ENCODE peak calls at places on chromosomes 5 and 9, in four cellular contexts. T is B cell, B is LNCaP clone FGC, I is A549. W is an unnamed sample.

GRCh38 chr9:72984990-72985389 is 32.1 kb upstream of the ALDH1A1 start:
- DNase-seq in T (no peak), B (no peak), I (no peak), W (no peak)

GRCh38 chr5:16881253-16881652 is 54.8 kb downstream of the MYO10 start:
- DNase-seq in T (no peak), B (no peak), I (no peak), W (no peak)

GRCh38 chr5:17218353-17219005 is 1.0 kb downstream of the BASP1 start:
- DNase-seq in T (peak), B (no peak), I (no peak), W (no peak)

GRCh38 chr5:75434107-75434506 is 77.3 kb downstream of the CERT1 start:
- DNase-seq in T (no peak), B (no peak), I (no peak), W (no peak)

GRCh38 chr5:172235132-172235780 is 41.3 kb downstream of the EFCAB9 start:
- DNase-seq in T (peak), B (no peak), I (peak), W (no peak)

GRCh38 chr9:114185570-114185969 is 30.2 kb downstream of the COL27A1 start:
- DNase-seq in T (no peak), B (no peak), I (no peak), W (no peak)

GRCh38 chr5:95846554-95847260 is 24.2 kb upstream of the GLRX start:
- DNase-seq in T (peak), B (peak), I (peak), W (peak)

GRCh38 chr5:55768279-55768678 is 30.4 kb downstream of the DDX4 start:
- DNase-seq in T (no peak), B (no peak), I (no peak), W (no peak)

GRCh38 chr5:68798877-68799276 is 294.9 kb upstream of the SLC30A5 start:
- DNase-seq in T (no peak), B (no peak), I (no peak), W (no peak)

GRCh38 chr5:79938468-79938867 is 52.6 kb downstream of the MTX3 start:
- DNase-seq in T (no peak), B (no peak), I (no peak), W (no peak)

GRCh38 chr5:134247411-134247810 is 21.5 kb upstream of the PPP2CA start:
- DNase-seq in T (no peak), B (no peak), I (no peak), W (no peak)

GRCh38 chr5:127572930-127573329 is 55.5 kb downstream of the PRRC1 start:
- DNase-seq in T (no peak), B (no peak), I (peak), W (no peak)

GRCh38 chr5:140840978-140841962 is at the start of gene PCDHA8:
- DNase-seq in T (no peak), B (no peak), I (peak), W (no peak)

GRCh38 chr5:142248853-142249462 is 75.9 kb downstream of the SPRY4 start:
- DNase-seq in T (no peak), B (peak), I (no peak), W (no peak)

GRCh38 chr5:55547792-55548191 is 13.0 kb upstream of the PLPP1 start:
- DNase-seq in T (no peak), B (no peak), I (no peak), W (no peak)

GRCh38 chr9:93096131-93096802 is at the start of gene CARD19:
- DNase-seq in T (peak), B (no peak), I (peak), W (no peak)

GRCh38 chr9:5917888-5918287 is 27.2 kb downstream of the MLANA start:
- DNase-seq in T (no peak), B (no peak), I (no peak), W (no peak)

GRCh38 chr9:93674580-93675335 is 98.4 kb downstream of the PHF2 start:
- DNase-seq in T (no peak), B (no peak), I (no peak), W (peak)

GRCh38 chr5:123673107-123673506 is 161.1 kb downstream of the CSNK1G3 start:
- DNase-seq in T (no peak), B (no peak), I (no peak), W (no peak)

GRCh38 chr5:31496891-31497290 is 35.0 kb downstream of the DROSHA start:
- DNase-seq in T (no peak), B (no peak), I (no peak), W (no peak)

GRCh38 chr9:129111762-129112151 is 542 bp downstream of the PTPA start:
- DNase-seq in T (no peak), B (no peak), I (peak), W (peak)

DNA sequence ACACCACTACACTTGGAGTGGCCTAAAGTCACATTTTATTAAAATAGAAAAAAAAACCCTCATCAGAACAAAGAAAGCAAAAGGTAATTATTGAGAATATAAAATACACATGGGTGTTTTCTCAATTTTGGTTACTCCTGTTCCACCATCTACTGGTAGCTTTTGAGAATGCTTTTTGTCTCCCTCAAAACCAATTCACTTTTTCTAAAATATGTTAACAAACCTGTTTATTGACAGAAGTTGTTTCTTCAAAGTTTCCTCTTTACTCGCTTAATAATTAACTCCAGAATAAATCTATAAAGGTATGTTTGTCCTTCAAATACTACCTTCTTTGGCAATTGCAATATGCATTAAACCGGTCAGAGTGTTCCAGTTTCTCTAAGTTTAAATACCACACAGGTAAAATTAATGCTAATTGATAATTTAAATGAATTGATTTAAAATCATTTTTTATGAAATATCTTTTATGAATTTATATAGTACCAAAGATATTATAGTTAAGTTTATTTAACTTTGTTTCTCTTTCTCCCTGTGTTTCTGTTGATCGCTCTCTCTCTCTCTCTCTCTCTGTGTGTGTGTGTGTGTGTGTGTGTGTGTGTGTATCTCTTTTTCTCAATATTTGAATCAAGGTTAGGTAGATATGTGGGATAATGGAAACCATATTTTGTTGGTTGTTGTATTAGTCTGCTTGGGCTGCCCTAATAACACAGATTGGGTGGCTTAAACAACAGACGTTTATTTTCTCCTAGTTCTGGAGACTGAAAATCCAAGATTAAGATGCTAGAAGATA is 487.4 kb downstream of the PRDM9 start:
- DNase-seq in T (no peak), B (peak), I (no peak), W (no peak)
- TF ChIP-seq CTCF in T (no peak), B (peak), I (no peak), W (no peak)

GRCh38 chr5:994272-994607 is 14.4 kb upstream of the NKD2 start:
- DNase-seq in T (no peak), B (no peak), I (no peak), W (no peak)

GRCh38 chr5:987761-988160 is 20.8 kb upstream of the NKD2 start:
- DNase-seq in T (no peak), B (no peak), I (no peak), W (no peak)

GRCh38 chr5:991472-992267 is 16.9 kb upstream of the NKD2 start:
- DNase-seq in T (no peak), B (no peak), I (no peak), W (peak)

GRCh38 chr5:988316-988715 is 20.3 kb upstream of the NKD2 start:
- DNase-seq in T (no peak), B (no peak), I (no peak), W (peak)

GRCh38 chr5:989961-990530 is 18.6 kb upstream of the NKD2 start:
- DNase-seq in T (no peak), B (no peak), I (no peak), W (peak)
- TF ChIP-seq CTCF in T (no peak), B (peak), I (no peak), W (no peak)

GRCh38 chr5:153711755-153712154 is 221.3 kb downstream of the GRIA1 start:
- DNase-seq in T (no peak), B (no peak), I (no peak), W (no peak)
- TF ChIP-seq CTCF in T (no peak), B (peak), I (no peak), W (no peak)

GRCh38 chr9:135525241-135526088 is 4.2 kb downstream of the LCN1 start:
- DNase-seq in T (no peak), B (no peak), I (no peak), W (peak)
- TF ChIP-seq CTCF in T (no peak), B (no peak), I (no peak), W (no peak)